ENCODE peak calls at places on chromosomes 16 and 17, in ten cellular contexts. F, T, Y, L, S, O, H, J, Q and Z are unnamed samples.

GRCh38 chr16:73717266-73718057 is 579.2 kb upstream of the PSMD7 start:
- DNase-seq in F (no peak), T (no peak), Y (peak; percentile 42), L (no peak), S (no peak), O (no peak), H (no peak), J (peak; percentile 66), Q (no peak), Z (no peak)

GRCh38 chr16:51648521-51648920 is 497.5 kb upstream of the SALL1 start:
- DNase-seq in F (no peak), T (no peak), Y (no peak), L (no peak), S (no peak), O (no peak), H (no peak), J (no peak), Q (no peak), Z (no peak)

GRCh38 chr17:73013816-73014663 is 78.4 kb downstream of the SLC39A11 start:
- DNase-seq in F (no peak), T (no peak), Y (no peak), L (no peak), S (no peak), O (peak; percentile 24), H (no peak), J (no peak), Q (no peak), Z (no peak)

GRCh38 chr16:2751577-2752034 is 832 bp upstream of the SRRM2 start:
- DNase-seq in F (no peak), T (no peak), Y (no peak), L (no peak), S (peak; percentile 87), O (no peak), H (no peak), J (no peak), Q (peak; percentile 60), Z (no peak)

GRCh38 chr17:73342057-73342522 is 30.3 kb upstream of the CDC42EP4 start:
- DNase-seq in F (no peak), T (peak; percentile 58), Y (peak; percentile 86), L (no peak), S (no peak), O (peak; percentile 88), H (peak; percentile 47), J (no peak), Q (peak; percentile 70), Z (no peak)

GRCh38 chr16:22353188-22353919 is 21.1 kb downstream of the CDR2 start:
- DNase-seq in F (no peak), T (no peak), Y (peak; percentile 64), L (no peak), S (no peak), O (peak; percentile 89), H (peak; percentile 50), J (no peak), Q (peak; percentile 21), Z (peak; percentile 21)

GRCh38 chr17:64778367-64779290 is 116.5 kb upstream of the SMURF2 start:
- DNase-seq in F (no peak), T (no peak), Y (peak; percentile 7), L (no peak), S (peak; percentile 88), O (no peak), H (peak; percentile 49), J (no peak), Q (no peak), Z (peak; percentile 47)

GRCh38 chr17:73089918-73090317 is 2.6 kb downstream of the SLC39A11 start:
- DNase-seq in F (no peak), T (no peak), Y (no peak), L (no peak), S (no peak), O (no peak), H (no peak), J (no peak), Q (no peak), Z (no peak)

DNA sequence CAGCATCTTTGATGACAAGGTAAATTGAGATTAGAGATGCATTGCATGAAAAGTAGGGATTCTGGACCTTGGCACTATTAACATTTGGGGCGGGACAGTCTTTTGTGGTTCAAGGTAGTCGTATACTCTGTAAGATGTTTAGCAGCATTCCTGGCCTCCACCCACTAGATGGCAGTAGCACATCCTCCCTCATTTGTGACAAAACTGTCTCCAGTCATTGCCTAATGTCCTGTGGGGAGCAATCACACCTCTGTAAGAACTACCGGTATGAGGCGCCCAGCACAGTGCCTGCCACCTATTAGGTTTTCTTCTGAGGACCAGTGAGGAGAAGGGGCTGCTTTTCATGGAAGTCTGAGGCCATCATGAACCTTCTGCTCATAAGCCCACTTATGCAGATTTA is 180.8 kb downstream of the RBFOX1 start:
- DNase-seq in F (peak; percentile 26), T (no peak), Y (no peak), L (no peak), S (no peak), O (no peak), H (no peak), J (no peak), Q (no peak), Z (no peak)
- TF ChIP-seq CTCF in F (peak; percentile 68), T (no peak), Y (no peak), L (no peak), S (no peak), O (no peak), H (no peak), J (no peak), Q (peak; percentile 43), Z (peak; percentile 26)

GRCh38 chr17:1789936-1790335 is 28.1 kb downstream of the SERPINF1 start:
- DNase-seq in F (no peak), T (no peak), Y (no peak), L (no peak), S (peak; percentile 13), O (no peak), H (no peak), J (no peak), Q (no peak), Z (no peak)

GRCh38 chr17:1783834-1784611 is 22.2 kb downstream of the SERPINF1 start:
- DNase-seq in F (no peak), T (peak; percentile 82), Y (peak; percentile 71), L (no peak), S (peak; percentile 87), O (peak; percentile 86), H (peak; percentile 52), J (peak; percentile 97), Q (no peak), Z (no peak)

GRCh38 chr17:1785925-1786324 is 24.1 kb downstream of the SERPINF1 start:
- DNase-seq in F (no peak), T (no peak), Y (no peak), L (no peak), S (peak; percentile 56), O (no peak), H (no peak), J (no peak), Q (no peak), Z (no peak)

GRCh38 chr17:1787301-1787902 is 25.5 kb downstream of the SERPINF1 start:
- DNase-seq in F (no peak), T (no peak), Y (peak; percentile 88), L (no peak), S (peak; percentile 42), O (peak; percentile 96), H (peak; percentile 63), J (no peak), Q (no peak), Z (no peak)

DNA sequence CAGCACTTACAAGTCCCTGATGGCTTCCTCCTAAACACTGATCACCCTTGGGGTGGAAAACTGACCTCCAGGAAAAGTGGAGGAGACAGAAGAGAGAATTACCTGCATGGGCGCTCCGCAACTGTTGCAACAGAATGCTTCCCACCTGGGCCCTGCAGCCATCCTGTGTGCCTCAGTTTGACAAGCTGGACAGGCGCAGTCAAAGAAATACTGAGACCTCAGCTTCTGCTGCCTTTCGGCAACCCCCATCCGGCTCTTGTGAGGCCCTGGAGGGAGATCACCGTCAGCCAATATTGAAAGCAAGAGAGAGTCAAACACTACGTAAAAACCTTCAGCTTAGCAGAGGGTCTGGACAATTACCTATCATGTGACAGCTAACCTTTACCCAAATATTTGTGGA is 24.8 kb downstream of the SERPINF1 start:
- DNase-seq in F (no peak), T (no peak), Y (no peak), L (no peak), S (peak; percentile 64), O (peak; percentile 16), H (no peak), J (no peak), Q (no peak), Z (no peak)
- H3K36me3 ChIP-seq in F (peaks cover 50% of the 10 kb centered on the region), T (no peaks in the 10 kb centered on the region), Y (peaks cover 4% of the 10 kb centered on the region), L (peaks cover 25% of the 10 kb centered on the region), S (peaks cover 8% of the 10 kb centered on the region), O (peaks cover 8% of the 10 kb centered on the region), H (no peaks in the 10 kb centered on the region), J (no peaks in the 10 kb centered on the region), Q (peaks cover 26% of the 10 kb centered on the region), Z (peaks cover 7% of the 10 kb centered on the region)

GRCh38 chr17:58400826-58401225 is 16.5 kb downstream of the RNF43 start:
- DNase-seq in F (no peak), T (no peak), Y (no peak), L (no peak), S (no peak), O (no peak), H (no peak), J (no peak), Q (no peak), Z (no peak)

GRCh38 chr17:58403312-58403711 is 14.0 kb downstream of the RNF43 start:
- DNase-seq in F (no peak), T (no peak), Y (peak; percentile 94), L (no peak), S (no peak), O (no peak), H (no peak), J (no peak), Q (no peak), Z (no peak)

GRCh38 chr17:58402047-58402446 is 15.3 kb downstream of the RNF43 start:
- DNase-seq in F (peak; percentile 38), T (no peak), Y (no peak), L (no peak), S (no peak), O (no peak), H (no peak), J (no peak), Q (no peak), Z (no peak)

GRCh38 chr17:58401287-58401686 is 16.0 kb downstream of the RNF43 start:
- DNase-seq in F (no peak), T (no peak), Y (no peak), L (no peak), S (no peak), O (no peak), H (peak; percentile 66), J (no peak), Q (no peak), Z (no peak)

DNA sequence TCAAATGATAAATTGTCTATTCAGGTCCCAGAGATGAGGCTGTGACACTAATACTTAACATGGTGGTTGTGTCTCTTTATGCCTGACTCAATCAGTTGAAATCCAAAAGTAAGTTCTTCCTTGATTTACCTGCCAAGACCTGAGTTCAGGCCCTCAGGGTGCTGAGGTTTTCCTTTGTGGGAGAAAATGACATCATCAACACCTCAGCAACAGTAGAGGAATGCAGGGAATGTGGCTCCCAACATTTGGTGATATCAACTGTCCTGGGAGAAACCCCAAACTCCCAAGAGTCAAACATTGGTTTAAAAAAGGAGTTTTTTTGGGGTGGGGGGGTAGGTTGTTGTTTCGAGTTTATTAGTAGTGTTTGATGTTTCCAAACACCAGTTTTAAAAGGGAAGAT is 14.7 kb downstream of the RNF43 start:
- DNase-seq in F (no peak), T (no peak), Y (peak; percentile 99), L (no peak), S (no peak), O (no peak), H (no peak), J (no peak), Q (no peak), Z (no peak)
- H3K4me3 ChIP-seq in F (no peak overlapping the region), T (no peak overlapping the region), Y (no peak overlapping the region), L (no peak overlapping the region), S (no peak overlapping the region), O (no peak overlapping the region), H (no peak overlapping the region), J (no peak overlapping the region), Q (peak overlapping the region; percentile 28), Z (no peak overlapping the region)

GRCh38 chr17:29628619-29629018 is 5.9 kb upstream of the CORO6 start:
- DNase-seq in F (no peak), T (no peak), Y (no peak), L (no peak), S (no peak), O (no peak), H (no peak), J (no peak), Q (no peak), Z (no peak)

GRCh38 chr17:29627951-29628350 is 5.2 kb upstream of the CORO6 start:
- DNase-seq in F (no peak), T (no peak), Y (no peak), L (no peak), S (no peak), O (no peak), H (no peak), J (no peak), Q (no peak), Z (no peak)

GRCh38 chr17:29633886-29634285 is 11.2 kb upstream of the CORO6 start:
- DNase-seq in F (no peak), T (no peak), Y (no peak), L (no peak), S (no peak), O (no peak), H (no peak), J (no peak), Q (no peak), Z (no peak)

GRCh38 chr17:29625037-29625750 is 2.5 kb upstream of the CORO6 start:
- DNase-seq in F (no peak), T (no peak), Y (peak; percentile 76), L (no peak), S (no peak), O (peak; percentile 35), H (no peak), J (no peak), Q (no peak), Z (no peak)

GRCh38 chr17:29630630-29631193 is 8.0 kb upstream of the CORO6 start:
- DNase-seq in F (no peak), T (no peak), Y (no peak), L (no peak), S (no peak), O (no peak), H (no peak), J (no peak), Q (no peak), Z (no peak)
- TF ChIP-seq CTCF in F (no peak), T (no peak), Y (no peak), L (no peak), S (no peak), O (no peak), H (no peak), J (no peak), Q (no peak), Z (no peak)